ENCODE peak calls at places on chromosome 17, in nine cellular contexts. B is BJ; W is putamen; H is GM04504; Y is fibroblast of the conjunctiva; G is midbrain; P is CD4-positive, alpha-beta T cell; O is GDM1; Z is choroid plexus epithelial cell. R is an unnamed sample.

GRCh38 chr17:77493238-77493812 is 352.6 kb downstream of the SEC14L1 start:
- DNase-seq in B (no peak), W (no peak), H (no peak), Y (no peak), G (no peak), P (no peak), O (no peak), Z (no peak), R (no peak)

GRCh38 chr17:59527325-59527917 is 38.0 kb upstream of the DHX40 start:
- DNase-seq in B (no peak), W (no peak), H (no peak), Y (no peak), G (no peak), P (no peak), O (no peak), Z (no peak), R (no peak)

GRCh38 chr17:27856676-27857429 is 36.3 kb downstream of the LYRM9 start:
- DNase-seq in B (no peak), W (no peak), H (no peak), Y (no peak), G (no peak), P (no peak), O (no peak), Z (no peak), R (no peak)

GRCh38 chr17:62565817-62566216 is 61.7 kb upstream of the MRC2 start:
- DNase-seq in B (peak; percentile 45), W (no peak), H (peak; percentile 34), Y (no peak), G (no peak), P (no peak), O (no peak), Z (peak; percentile 52), R (peak; percentile 97)

GRCh38 chr17:16878547-16879100 is 93.3 kb downstream of the TNFRSF13B start:
- DNase-seq in B (no peak), W (no peak), H (no peak), Y (no peak), G (no peak), P (no peak), O (no peak), Z (no peak), R (no peak)

GRCh38 chr17:81306491-81306890 is 11.4 kb upstream of the SLC38A10 start:
- DNase-seq in B (no peak), W (no peak), H (no peak), Y (no peak), G (no peak), P (no peak), O (no peak), Z (no peak), R (no peak)

GRCh38 chr17:76252040-76252954 is 12.0 kb upstream of the RNF157 start:
- DNase-seq in B (peak; percentile 97), W (no peak), H (peak; percentile 96), Y (no peak), G (no peak), P (peak; percentile 39), O (peak; percentile 21), Z (peak; percentile 89), R (peak; percentile 100)

GRCh38 chr17:9298135-9298534 is 276.8 kb downstream of the NTN1 start:
- DNase-seq in B (no peak), W (no peak), H (no peak), Y (no peak), G (no peak), P (no peak), O (no peak), Z (no peak), R (no peak)

GRCh38 chr17:27747462-27748359 is 52.6 kb downstream of the NOS2 start:
- DNase-seq in B (no peak), W (no peak), H (no peak), Y (no peak), G (no peak), P (no peak), O (no peak), Z (peak; percentile 2), R (no peak)

GRCh38 chr17:2594657-2595085 is 1.2 kb downstream of the PAFAH1B1 start:
- DNase-seq in B (no peak), W (no peak), H (no peak), Y (no peak), G (no peak), P (no peak), O (no peak), Z (no peak), R (no peak)

GRCh38 chr17:78343099-78343432 is 16.8 kb downstream of the SOCS3 start:
- DNase-seq in B (peak; percentile 73), W (no peak), H (peak; percentile 93), Y (peak; percentile 88), G (no peak), P (peak; percentile 44), O (peak; percentile 20), Z (peak; percentile 93), R (peak; percentile 79)

GRCh38 chr17:75896360-75897075 is at the start of gene TRIM65:
- DNase-seq in B (no peak), W (peak; percentile 81), H (peak; percentile 66), Y (no peak), G (peak; percentile 85), P (peak; percentile 70), O (peak; percentile 63), Z (peak; percentile 67), R (peak; percentile 91)

GRCh38 chr17:16349461-16349860 is 3.8 kb downstream of the CENPV start:
- DNase-seq in B (no peak), W (no peak), H (no peak), Y (no peak), G (no peak), P (no peak), O (no peak), Z (no peak), R (no peak)

GRCh38 chr17:67518881-67519280 is 141.8 kb downstream of the PITPNC1 start:
- DNase-seq in B (peak; percentile 66), W (no peak), H (peak; percentile 53), Y (peak; percentile 57), G (no peak), P (no peak), O (no peak), Z (no peak), R (no peak)

GRCh38 chr17:81291662-81292061 is 3.4 kb downstream of the SLC38A10 start:
- DNase-seq in B (no peak), W (no peak), H (no peak), Y (no peak), G (peak; percentile 37), P (peak; percentile 69), O (peak; percentile 46), Z (peak; percentile 50), R (peak; percentile 77)

GRCh38 chr17:3925684-3926537 is 9.6 kb upstream of the P2RX1 start:
- DNase-seq in B (no peak), W (no peak), H (no peak), Y (no peak), G (no peak), P (no peak), O (no peak), Z (no peak), R (no peak)

GRCh38 chr17:67716405-67716798 is 1.3 kb upstream of the NOL11 start:
- DNase-seq in B (no peak), W (no peak), H (no peak), Y (no peak), G (no peak), P (no peak), O (no peak), Z (no peak), R (no peak)

GRCh38 chr17:43766413-43767052 is 7.9 kb upstream of the SOST start:
- DNase-seq in B (no peak), W (peak; percentile 46), H (no peak), Y (no peak), G (peak; percentile 46), P (peak; percentile 31), O (no peak), Z (peak; percentile 71), R (peak; percentile 78)

GRCh38 chr17:57662644-57663308 is 82.3 kb downstream of the CCDC182 start:
- DNase-seq in B (peak; percentile 97), W (peak; percentile 99), H (peak; percentile 92), Y (peak; percentile 98), G (peak; percentile 99), P (peak; percentile 15), O (peak; percentile 9), Z (peak; percentile 98), R (peak; percentile 100)

GRCh38 chr17:66365903-66366302 is 63.5 kb downstream of the PRKCA start:
- DNase-seq in B (no peak), W (no peak), H (no peak), Y (no peak), G (no peak), P (no peak), O (no peak), Z (no peak), R (no peak)

GRCh38 chr17:6799738-6800137 is 23.7 kb downstream of the FBXO39 start:
- DNase-seq in B (no peak), W (no peak), H (no peak), Y (no peak), G (no peak), P (no peak), O (no peak), Z (no peak), R (no peak)

GRCh38 chr17:80319262-80319998 is 58.8 kb downstream of the RNF213 start:
- DNase-seq in B (no peak), W (no peak), H (no peak), Y (no peak), G (no peak), P (no peak), O (no peak), Z (no peak), R (no peak)

GRCh38 chr17:17783121-17783824 is 53.5 kb downstream of the SREBF1 start:
- DNase-seq in B (no peak), W (peak; percentile 70), H (no peak), Y (no peak), G (peak; percentile 72), P (peak; percentile 49), O (no peak), Z (peak; percentile 36), R (peak; percentile 57)

GRCh38 chr17:21039839-21040575 is 2.8 kb downstream of the USP22 start:
- DNase-seq in B (no peak), W (no peak), H (no peak), Y (no peak), G (peak; percentile 6), P (no peak), O (no peak), Z (peak; percentile 64), R (peak; percentile 76)

GRCh38 chr17:64038331-64039105 is 18.1 kb upstream of the ICAM2 start:
- DNase-seq in B (no peak), W (no peak), H (no peak), Y (no peak), G (no peak), P (no peak), O (no peak), Z (no peak), R (no peak)

R was measured in PC-3.